ENCODE peak calls at places on chromosomes 7 and 10, in seven cellular contexts. X is prostate gland, U is dorsolateral prefrontal cortex, F is mesothelial cell of epicardium, G is H9, W is psoas muscle, Y is RWPE1. L is an unnamed sample.

GRCh38 chr7:78571292-78571691 is 772.7 kb downstream of the PHTF2 start:
- DNase-seq in F (no peak), Y (no peak), G (no peak), U (no peak), X (no peak), W (no peak), L (no peak)

GRCh38 chr10:29469481-29470354 is 165.1 kb downstream of the SVIL start:
- DNase-seq in U (no peak), F (no peak), X (no peak), Y (no peak), G (no peak), W (no peak), L (no peak)

GRCh38 chr7:19519443-19519977 is 189.3 kb downstream of the POLR1F start:
- DNase-seq in Y (peak; percentile 8), U (no peak), X (no peak), F (no peak), G (no peak), W (no peak), L (no peak)

GRCh38 chr10:51300617-51301350 is 226.5 kb downstream of the PRKG1 start:
- DNase-seq in F (no peak), G (no peak), U (no peak), W (no peak), Y (no peak), X (no peak), L (no peak)

GRCh38 chr7:129803546-129804081 is 149.1 kb downstream of the UBE2H start:
- DNase-seq in U (no peak), W (no peak), F (no peak), Y (no peak), G (no peak), X (no peak), L (no peak)

GRCh38 chr10:67695555-67695954 is 440 bp downstream of the CTNNA3 start:
- DNase-seq in U (no peak), Y (no peak), G (no peak), F (no peak), X (no peak), W (no peak), L (no peak)

GRCh38 chr7:117875566-117875965 is 2.3 kb upstream of the CTTNBP2 start:
- DNase-seq in Y (no peak), F (no peak), U (no peak), W (no peak), G (peak; percentile 75), X (no peak), L (no peak)

GRCh38 chr7:112076309-112076708 is 129.9 kb downstream of the DOCK4 start:
- DNase-seq in W (no peak), G (no peak), F (no peak), X (no peak), Y (no peak), U (no peak), L (no peak)

GRCh38 chr10:103800789-103801540 is 54.4 kb downstream of the SH3PXD2A start:
- DNase-seq in G (no peak), W (no peak), F (no peak), X (peak; percentile 46), Y (no peak), U (no peak), L (no peak)

GRCh38 chr10:132612571-132613504 is 75.3 kb downstream of the INPP5A start:
- DNase-seq in U (no peak), Y (no peak), X (peak; percentile 34), F (no peak), W (no peak), G (no peak), L (peak; percentile 8)

GRCh38 chr7:41579961-41580935 is 122.6 kb downstream of the INHBA start:
- DNase-seq in U (no peak), F (no peak), W (no peak), G (no peak), Y (no peak), X (no peak), L (no peak)

GRCh38 chr7:102888561-102889233 is 24.1 kb upstream of the LRRC17 start:
- DNase-seq in W (no peak), U (no peak), X (no peak), G (no peak), F (no peak), Y (no peak), L (no peak)

GRCh38 chr10:27240891-27241639 is 468 bp upstream of the ACBD5 start:
- DNase-seq in U (no peak), Y (no peak), X (peak; percentile 21), F (no peak), G (peak; percentile 55), W (no peak), L (peak; percentile 38)

GRCh38 chr7:159012353-159013069 is 132.2 kb downstream of the VIPR2 start:
- DNase-seq in Y (no peak), W (peak; percentile 54), G (no peak), X (peak; percentile 93), U (no peak), F (no peak), L (no peak)

GRCh38 chr10:129207276-129207675 is 259.8 kb upstream of the MGMT start:
- DNase-seq in Y (no peak), U (no peak), W (no peak), F (no peak), X (no peak), G (no peak), L (no peak)

GRCh38 chr10:130194194-130194990 is 58.2 kb downstream of the GLRX3 start:
- DNase-seq in W (no peak), F (no peak), Y (no peak), X (no peak), G (no peak), U (no peak), L (no peak)

GRCh38 chr7:50779427-50779826 is 3.3 kb downstream of the GRB10 start:
- DNase-seq in Y (no peak), X (no peak), F (no peak), G (no peak), W (no peak), U (no peak), L (no peak)

GRCh38 chr10:99630439-99630838 is 10.2 kb upstream of the SLC25A28 start:
- DNase-seq in W (no peak), Y (peak; percentile 45), F (no peak), U (no peak), G (no peak), X (peak; percentile 41), L (no peak)

GRCh38 chr10:27242951-27243551 is 2.5 kb upstream of the ACBD5 start:
- DNase-seq in G (peak; percentile 67), U (no peak), F (no peak), X (peak; percentile 61), W (peak; percentile 46), Y (peak; percentile 67), L (peak; percentile 46)

GRCh38 chr10:109956454-109957091 is 33.3 kb upstream of the XPNPEP1 start:
- DNase-seq in U (no peak), G (peak; percentile 53), F (no peak), Y (peak; percentile 64), X (no peak), W (no peak), L (no peak)

GRCh38 chr10:29714096-29714874 is 79.5 kb upstream of the SVIL start:
- DNase-seq in F (no peak), G (no peak), W (no peak), Y (peak; percentile 84), X (no peak), U (no peak), L (no peak)

GRCh38 chr7:128030999-128031681 is at the start of gene LRRC4:
- DNase-seq in F (no peak), W (no peak), G (peak; percentile 63), Y (peak; percentile 44), X (no peak), U (no peak), L (peak; percentile 28)

GRCh38 chr7:99625961-99626360 is 9.2 kb downstream of the ZSCAN25 start:
- DNase-seq in W (no peak), X (no peak), U (no peak), Y (no peak), F (no peak), G (no peak), L (no peak)
- TF ChIP-seq CTCF in W (no peak), X (no peak), U (no peak), Y (no peak), F (peak; percentile 31), G (no peak), L (no peak)

DNA sequence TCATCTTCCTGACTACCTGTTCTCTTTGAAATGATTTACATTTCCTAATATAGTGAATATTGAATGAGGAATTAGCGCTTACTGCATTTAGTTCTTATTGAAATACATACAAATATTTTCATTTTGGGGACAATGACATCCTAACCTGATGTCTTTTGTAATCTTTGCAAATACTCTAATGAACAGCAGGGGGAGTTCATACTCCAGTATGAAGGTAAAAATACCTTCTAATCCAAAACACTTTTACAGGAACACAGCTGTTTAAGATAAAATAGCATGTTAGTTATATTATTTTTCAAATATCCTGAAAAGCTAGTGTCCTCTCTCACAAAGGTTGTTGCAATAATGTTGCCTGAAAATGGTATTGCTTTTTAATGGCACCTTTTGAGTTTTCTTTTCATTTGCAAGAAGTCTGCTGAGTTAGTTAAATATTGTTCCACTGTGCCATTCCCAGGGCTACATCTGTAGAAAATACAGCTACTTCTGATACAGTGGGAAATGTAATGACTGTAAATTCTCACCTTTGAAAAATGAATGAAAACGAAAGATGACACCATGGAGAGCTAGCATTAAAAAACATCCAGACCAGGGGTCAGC is 400.0 kb downstream of the PHF14 start:
- DNase-seq in X (no peak), Y (no peak), F (no peak), U (no peak), G (no peak), W (no peak), L (no peak)
- TF ChIP-seq CTCF in X (peak; percentile 26), Y (peak; percentile 70), F (no peak), U (peak; percentile 33), G (peak; percentile 68), W (peak; percentile 14), L (no peak)

GRCh38 chr10:15374561-15374960 is 3.5 kb upstream of the FAM171A1 start:
- DNase-seq in U (no peak), W (no peak), F (no peak), Y (no peak), G (no peak), X (no peak), L (no peak)

GRCh38 chr10:15379043-15379442 is 8.0 kb upstream of the FAM171A1 start:
- DNase-seq in F (no peak), X (no peak), W (no peak), G (no peak), U (no peak), Y (no peak), L (no peak)

GRCh38 chr10:15374156-15374555 is 3.1 kb upstream of the FAM171A1 start:
- DNase-seq in Y (no peak), U (no peak), W (no peak), F (no peak), X (no peak), G (no peak), L (no peak)

GRCh38 chr10:15381420-15381819 is 10.3 kb upstream of the FAM171A1 start:
- DNase-seq in F (no peak), G (no peak), Y (no peak), W (no peak), U (no peak), X (no peak), L (no peak)

GRCh38 chr10:15378569-15378968 is 7.5 kb upstream of the FAM171A1 start:
- DNase-seq in W (no peak), G (peak; percentile 44), F (no peak), X (no peak), Y (no peak), U (no peak), L (no peak)
- TF ChIP-seq CTCF in W (no peak), G (peak; percentile 53), F (no peak), X (no peak), Y (no peak), U (no peak), L (no peak)

DNA sequence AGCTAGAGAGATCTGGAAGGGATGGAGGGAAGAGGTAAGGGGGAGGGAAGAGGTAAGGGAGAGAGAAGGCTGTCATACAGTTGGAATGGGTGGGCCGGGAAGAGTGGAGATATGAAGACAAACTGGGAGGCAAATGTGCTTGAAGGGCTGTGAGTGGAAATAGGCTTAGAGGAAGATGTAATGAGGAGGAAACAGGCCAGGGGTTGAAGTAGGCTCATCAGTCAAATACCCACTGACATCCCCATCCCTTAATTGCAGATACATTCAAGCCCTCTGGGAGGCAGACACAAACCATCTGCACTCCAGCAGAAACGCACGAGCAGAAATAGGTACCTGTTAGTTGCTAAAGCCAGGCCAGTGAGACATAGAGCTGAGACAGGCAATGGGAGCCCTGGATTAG is 2.1 kb downstream of the SYNPO2L start:
- DNase-seq in W (no peak), Y (no peak), X (peak; percentile 17), G (no peak), U (no peak), F (no peak), L (no peak)
- TF ChIP-seq CTCF in W (peak; percentile 36), Y (no peak), X (peak; percentile 46), G (peak; percentile 45), U (no peak), F (no peak), L (no peak)